ENCODE peak calls at places on chromosomes 3 and 15, in four cellular contexts. A is amygdala, O is PC-3, D is HuH-7. W is an unnamed sample.

GRCh38 chr15:69129026-69129385 is 31.4 kb upstream of the GLCE start:
- DNase-seq in A (no peak), O (peak), D (no peak), W (no peak)

GRCh38 chr3:57805263-57805662 is 49.2 kb downstream of the SLMAP start:
- DNase-seq in A (no peak), O (no peak), D (no peak), W (no peak)

GRCh38 chr15:85730001-85730820 is 64.5 kb downstream of the KLHL25 start:
- DNase-seq in A (no peak), O (peak), D (peak), W (no peak)

GRCh38 chr3:159796744-159797143 is 191.9 kb upstream of the IL12A start:
- DNase-seq in A (no peak), O (peak), D (no peak), W (no peak)

GRCh38 chr15:44215594-44215993 is 20.5 kb upstream of the FRMD5 start:
- DNase-seq in A (no peak), O (peak), D (no peak), W (no peak)

GRCh38 chr3:79598594-79598993 is 169.2 kb downstream of the ROBO1 start:
- DNase-seq in A (no peak), O (no peak), D (no peak), W (no peak)

GRCh38 chr3:55066406-55067128 is 138.7 kb upstream of the LRTM1 start:
- DNase-seq in A (no peak), O (no peak), D (no peak), W (no peak)

GRCh38 chr3:37590328-37591079 is 271.2 kb upstream of the CTDSPL start:
- DNase-seq in A (no peak), O (no peak), D (no peak), W (no peak)

GRCh38 chr3:129424185-129424841 is 4.1 kb downstream of the EFCAB12 start:
- DNase-seq in A (no peak), O (peak), D (no peak), W (no peak)

GRCh38 chr15:85485956-85486567 is 105.7 kb downstream of the AKAP13 start:
- DNase-seq in A (no peak), O (peak), D (peak), W (peak)